ENCODE peak calls at places on chromosomes 4 and X, in five cellular contexts. L, F, N, X and D are unnamed samples.

GRCh38 chr4:8000721-8001491 is 61.2 kb upstream of the AFAP1 start:
- DNase-seq in L (no peak), N (no peak), X (peak), F (no peak), D (no peak)

GRCh38 chr4:52648836-52649235 is 10.3 kb downstream of the USP46 start:
- DNase-seq in N (no peak), X (no peak), F (no peak), L (no peak), D (no peak)

GRCh38 chrX:111270339-111270738 is at the start of gene CAPN6:
- DNase-seq in N (peak), L (peak), X (peak), F (no peak), D (no peak)

GRCh38 chr4:3190549-3190948 is 58.4 kb upstream of the MSANTD1 start:
- DNase-seq in L (no peak), F (no peak), X (no peak), N (no peak), D (no peak)

GRCh38 chrX:18964026-18964425 is 19.9 kb downstream of the PHKA2 start:
- DNase-seq in F (no peak), N (no peak), X (no peak), L (no peak), D (no peak)

GRCh38 chr4:52868138-52868537 is 6.0 kb downstream of the RASL11B start:
- DNase-seq in F (no peak), N (no peak), X (peak), L (peak), D (no peak)

GRCh38 chrX:13360146-13360545 is 40.3 kb upstream of the ATXN3L start:
- DNase-seq in N (no peak), X (no peak), L (no peak), F (no peak), D (no peak)

GRCh38 chr4:4456351-4456750 is 69.4 kb downstream of the NSG1 start:
- DNase-seq in N (no peak), X (peak), F (no peak), L (no peak), D (peak)

GRCh38 chr4:7761720-7762119 is 177.9 kb downstream of the AFAP1 start:
- DNase-seq in F (peak), L (peak), N (peak), X (peak), D (no peak)

GRCh38 chr4:7808752-7809151 is 130.9 kb downstream of the AFAP1 start:
- DNase-seq in X (no peak), L (no peak), F (no peak), N (peak), D (peak)

GRCh38 chrX:120213438-120214265 is 37.0 kb upstream of the ZBTB33 start:
- DNase-seq in L (peak), F (peak), X (peak), N (peak), D (peak)

GRCh38 chrX:29545878-29546277 is 669.5 kb upstream of the MAGEB2 start:
- DNase-seq in X (no peak), N (no peak), L (no peak), F (no peak), D (no peak)

GRCh38 chr4:634599-634985 is 9.2 kb downstream of the PDE6B start:
- DNase-seq in L (no peak), X (no peak), F (no peak), N (no peak), D (no peak)

GRCh38 chr4:185379326-185380295 is 16.1 kb downstream of the LRP2BP start:
- DNase-seq in F (no peak), N (no peak), L (no peak), X (no peak), D (no peak)

GRCh38 chr4:189022441-189023035 is 883.3 kb downstream of the TRIML1 start:
- DNase-seq in N (peak), F (no peak), X (no peak), L (no peak), D (peak)

GRCh38 chr4:99462875-99463464 is 27.8 kb upstream of the ADH7 start:
- DNase-seq in F (peak), X (peak), L (peak), N (peak), D (peak)

GRCh38 chrX:107730298-107730655 is 45.3 kb downstream of the TSC22D3 start:
- DNase-seq in N (no peak), X (no peak), F (no peak), L (peak), D (no peak)

GRCh38 chr4:109801895-109802319 is at the start of gene CFI:
- DNase-seq in N (peak), F (no peak), L (no peak), X (peak), D (peak)

GRCh38 chrX:12997898-12998687 is 23.2 kb downstream of the TMSB4X start:
- DNase-seq in N (no peak), L (peak), X (no peak), F (no peak), D (no peak)

GRCh38 chrX:154541896-154542722 is 4.5 kb downstream of the G6PD start:
- DNase-seq in F (no peak), L (no peak), N (peak), X (peak), D (peak)

GRCh38 chr4:8727546-8728510 is 135.3 kb downstream of the CPZ start:
- DNase-seq in F (no peak), X (no peak), L (no peak), N (no peak), D (no peak)

GRCh38 chr4:89111833-89112563 is 665 bp downstream of the TIGD2 start:
- DNase-seq in N (peak), F (peak), X (peak), L (peak), D (peak)

GRCh38 chr4:109816082-109816442 is 500 bp downstream of the GAR1 start:
- DNase-seq in X (peak), F (peak), N (no peak), L (peak), D (no peak)

GRCh38 chrX:152861116-152861515 is 30.3 kb downstream of the NSDHL start:
- DNase-seq in F (no peak), N (peak), L (no peak), X (no peak), D (no peak)

GRCh38 chrX:139969286-139969685 is 4.0 kb upstream of the CXorf66 start:
- DNase-seq in L (no peak), N (no peak), F (no peak), X (no peak), D (no peak)

GRCh38 chrX:139965421-139965820 is at the start of gene CXorf66:
- DNase-seq in X (no peak), F (no peak), N (no peak), L (no peak), D (no peak)

GRCh38 chrX:139971394-139971749 is 6.1 kb upstream of the CXorf66 start:
- DNase-seq in L (peak), X (no peak), F (no peak), N (no peak), D (no peak)

GRCh38 chrX:139972113-139972512 is 6.8 kb upstream of the CXorf66 start:
- DNase-seq in N (no peak), F (no peak), X (no peak), L (no peak), D (no peak)

GRCh38 chrX:139967300-139967699 is 2.0 kb upstream of the CXorf66 start:
- DNase-seq in N (no peak), X (no peak), F (no peak), L (peak), D (no peak)
- TF ChIP-seq CTCF in N (peak), X (no peak), F (peak), L (peak), D (peak)

GRCh38 chr4:186472948-186473347 is 82.4 kb downstream of the MTNR1A start:
- DNase-seq in F (no peak), L (peak), N (peak), X (no peak), D (peak)
- TF ChIP-seq CTCF in F (peak), L (peak), N (peak), X (peak), D (peak)

DNA sequence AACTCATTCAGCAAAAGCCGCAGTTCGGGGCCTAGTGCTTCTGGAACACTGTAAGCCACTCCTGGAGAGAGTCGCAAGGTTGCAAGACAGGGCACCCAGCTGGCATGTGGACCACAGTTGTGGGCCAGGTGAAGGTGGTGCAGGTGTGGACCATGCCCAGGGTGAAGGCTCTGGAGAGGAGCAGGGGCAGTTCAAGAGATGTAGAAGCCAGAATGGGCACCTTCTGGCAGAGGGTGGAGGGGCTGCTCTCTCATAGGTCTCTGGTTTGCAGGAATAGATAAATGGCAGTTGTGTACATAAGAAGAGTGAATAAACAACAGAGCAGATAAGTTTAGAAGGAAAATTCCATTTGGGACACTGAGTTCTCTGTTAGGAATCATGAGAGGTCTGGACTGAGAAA is 38.6 kb downstream of the TNIP3 start:
- DNase-seq in N (no peak), F (no peak), X (no peak), L (no peak), D (no peak)
- TF ChIP-seq CTCF in N (no peak), F (no peak), X (no peak), L (no peak), D (no peak)

GRCh38 chr4:81472249-81473085 is 760 bp upstream of the RASGEF1B start:
- DNase-seq in F (peak), L (peak), N (no peak), X (peak), D (peak)
- TF ChIP-seq CTCF in F (peak), L (peak), N (no peak), X (no peak), D (peak)

DNA sequence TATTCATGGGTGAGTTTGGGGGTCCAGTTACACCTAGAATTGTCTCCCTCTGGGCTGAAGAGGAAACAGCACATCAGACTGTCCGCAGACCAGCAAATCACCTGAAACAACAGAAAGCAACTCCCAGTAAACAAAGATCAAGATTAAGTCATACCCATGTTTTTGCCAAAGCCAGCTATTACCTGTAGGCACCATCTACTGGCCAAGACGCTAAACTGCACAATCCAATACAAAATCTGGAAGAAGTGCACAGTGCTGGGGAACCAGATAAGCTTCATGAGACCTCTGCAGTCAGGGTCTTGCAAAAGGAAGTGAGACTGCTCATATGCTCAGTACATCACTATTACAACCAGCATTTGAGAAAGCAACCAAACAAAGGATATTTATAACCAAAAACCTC is 157.5 kb upstream of the ITM2A start:
- DNase-seq in L (peak), F (peak), N (no peak), X (no peak), D (no peak)
- TF ChIP-seq CTCF in L (peak), F (peak), N (peak), X (no peak), D (no peak)

GRCh38 chrX:46912098-46912672 is at the start of gene JADE3:
- DNase-seq in L (peak), N (peak), F (peak), X (peak), D (peak)

GRCh38 chrX:46910415-46910814 is 1.8 kb upstream of the JADE3 start:
- DNase-seq in L (no peak), N (no peak), X (no peak), F (no peak), D (no peak)

GRCh38 chrX:46913710-46914109 is 1.5 kb downstream of the JADE3 start:
- DNase-seq in N (peak), X (peak), L (peak), F (peak), D (peak)

GRCh38 chrX:46916273-46916672 is 4.1 kb downstream of the JADE3 start:
- DNase-seq in N (no peak), F (no peak), L (no peak), X (no peak), D (no peak)

GRCh38 chrX:46912673-46913491 is 661 bp downstream of the JADE3 start:
- DNase-seq in L (peak), N (peak), X (peak), F (peak), D (peak)
- TF ChIP-seq CTCF in L (peak), N (peak), X (peak), F (peak), D (peak)

DNA sequence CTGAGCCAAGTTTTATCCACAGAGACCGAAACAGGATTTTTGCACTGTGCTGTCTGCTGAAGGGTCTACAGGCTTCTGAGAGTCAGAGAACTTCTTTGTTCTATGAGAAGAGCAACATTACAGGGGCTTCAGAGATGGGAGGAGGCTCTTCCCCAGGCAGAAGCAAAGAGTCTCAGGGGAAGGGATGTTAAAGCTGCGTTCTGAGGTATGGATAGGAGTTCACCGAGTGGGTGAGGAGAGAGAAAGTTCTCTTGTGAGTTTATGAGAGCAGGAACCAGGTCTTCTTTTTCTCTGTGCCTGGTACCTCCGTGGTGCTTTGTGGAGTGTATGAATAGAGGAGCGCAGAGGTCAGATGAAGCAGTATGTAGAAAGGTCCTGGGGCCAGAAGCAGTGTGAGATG is 155.1 kb downstream of the PDGFRA start:
- DNase-seq in N (no peak), X (no peak), F (no peak), L (no peak), D (no peak)
- TF ChIP-seq CTCF in N (no peak), X (no peak), F (no peak), L (no peak), D (no peak)